ENCODE peak calls at places on chromosomes 1 and 21, in seven cellular contexts. U is stomach, C is IMR-90, L is ovary, T is body of pancreas, D is right atrium auricular region, O is A673. F is an unnamed sample.

GRCh38 chr21:27365394-27365793 is 398.5 kb upstream of the ADAMTS5 start:
- DNase-seq in U (no peak), C (peak), O (no peak), L (no peak), D (no peak), T (no peak), F (no peak)

GRCh38 chr1:10691740-10692125 is 104.7 kb downstream of the CASZ1 start:
- DNase-seq in D (no peak), O (no peak), T (no peak), C (no peak), L (no peak), U (no peak), F (no peak)

GRCh38 chr1:19412654-19413053 is 72.7 kb downstream of the CAPZB start:
- DNase-seq in T (no peak), L (no peak), O (no peak), D (no peak), C (no peak), U (no peak), F (no peak)

GRCh38 chr1:168088511-168089325 is 48.0 kb downstream of the GPR161 start:
- DNase-seq in L (no peak), U (no peak), C (peak), O (no peak), T (no peak), D (no peak), F (no peak)

GRCh38 chr1:36743286-36744005 is 260.7 kb upstream of the CSF3R start:
- DNase-seq in U (no peak), L (no peak), T (no peak), O (no peak), D (no peak), C (no peak), F (no peak)

GRCh38 chr1:40224040-40224439 is 23.7 kb upstream of the TMCO2 start:
- DNase-seq in T (no peak), U (no peak), L (no peak), C (no peak), O (peak), D (no peak), F (no peak)

GRCh38 chr1:110185181-110185580 is 24.9 kb upstream of the KCNC4 start:
- DNase-seq in D (no peak), C (no peak), T (peak), L (no peak), O (no peak), U (no peak), F (no peak)

GRCh38 chr1:184212649-184213314 is 161.3 kb downstream of the TSEN15 start:
- DNase-seq in O (peak), D (no peak), C (peak), U (no peak), L (no peak), T (no peak), F (no peak)

GRCh38 chr21:34187935-34188334 is 114.6 kb downstream of the MRPS6 start:
- DNase-seq in O (no peak), T (peak), U (no peak), L (no peak), C (no peak), D (no peak), F (no peak)

GRCh38 chr21:41124626-41125240 is 43.2 kb upstream of the BACE2 start:
- DNase-seq in L (no peak), D (no peak), T (no peak), O (no peak), U (no peak), C (no peak), F (no peak)

GRCh38 chr1:19368964-19369363 is 56.8 kb downstream of the SLC66A1 start:
- DNase-seq in C (no peak), T (no peak), L (no peak), U (no peak), D (no peak), O (no peak), F (no peak)

GRCh38 chr1:224054611-224055010 is 59.3 kb upstream of the FBXO28 start:
- DNase-seq in L (no peak), D (no peak), O (peak), C (peak), T (no peak), U (no peak), F (no peak)

GRCh38 chr1:17765444-17766411 is 10.6 kb downstream of the ACTL8 start:
- DNase-seq in O (peak), C (peak), U (no peak), T (peak), L (no peak), D (no peak), F (no peak)

GRCh38 chr1:53725238-53725689 is 13.7 kb downstream of the GLIS1 start:
- DNase-seq in O (peak), U (no peak), L (no peak), D (no peak), C (peak), T (no peak), F (no peak)

GRCh38 chr1:187264995-187265602 is 436.4 kb downstream of the PLA2G4A start:
- DNase-seq in O (peak), D (no peak), L (peak), U (no peak), T (peak), C (peak), F (no peak)

GRCh38 chr1:20753589-20753988 is 21.1 kb upstream of the SH2D5 start:
- DNase-seq in T (no peak), U (no peak), O (no peak), L (no peak), C (peak), D (no peak), F (no peak)

GRCh38 chr1:112828716-112829115 is 113.6 kb upstream of the PPM1J start:
- DNase-seq in L (no peak), O (no peak), D (no peak), C (no peak), U (no peak), T (no peak), F (no peak)

GRCh38 chr1:156149374-156150106 is 3.8 kb upstream of the SEMA4A start:
- DNase-seq in U (no peak), O (no peak), C (no peak), L (no peak), D (no peak), T (no peak), F (no peak)

GRCh38 chr1:178168535-178168934 is 74.6 kb downstream of the RASAL2 start:
- DNase-seq in O (no peak), L (no peak), D (no peak), T (no peak), U (no peak), C (peak), F (no peak)

GRCh38 chr1:223556414-223557124 is 108.9 kb downstream of the CAPN8 start:
- DNase-seq in D (no peak), L (no peak), C (peak), O (peak), T (peak), U (peak), F (no peak)

GRCh38 chr1:182111496-182111895 is 50.0 kb upstream of the ZNF648 start:
- DNase-seq in L (no peak), O (peak), U (peak), T (peak), C (no peak), D (no peak), F (no peak)

GRCh38 chr1:242086093-242086492 is 87.2 kb upstream of the MAP1LC3C start:
- DNase-seq in T (no peak), D (no peak), C (no peak), O (no peak), L (no peak), U (no peak), F (no peak)

GRCh38 chr1:82837261-82837660 is 1036.5 kb downstream of the ADGRL2 start:
- DNase-seq in C (no peak), T (no peak), D (no peak), O (no peak), L (no peak), U (no peak), F (no peak)

GRCh38 chr1:95113684-95114083 is 3.5 kb upstream of the TLCD4 start:
- DNase-seq in O (no peak), L (no peak), D (no peak), T (no peak), U (no peak), C (no peak), F (no peak)

GRCh38 chr1:95115708-95116137 is 1.4 kb upstream of the TLCD4 start:
- DNase-seq in L (no peak), D (no peak), O (no peak), T (no peak), C (no peak), U (no peak), F (no peak)

GRCh38 chr1:95118019-95118499 is 904 bp downstream of the TLCD4 start:
- DNase-seq in T (peak), O (peak), U (no peak), D (no peak), C (no peak), L (no peak), F (peak)

GRCh38 chr1:95117207-95118018 is at the start of gene TLCD4:
- DNase-seq in U (peak), D (peak), T (peak), O (peak), L (peak), C (peak), F (peak)

GRCh38 chr1:95116666-95117206 is 419 bp upstream of the TLCD4 start:
- DNase-seq in D (peak), L (peak), C (peak), O (peak), U (peak), T (peak), F (peak)
- H3K4me3 ChIP-seq in D (peak), L (peak), C (peak), O (peak), U (peak), T (peak), F (peak)

GRCh38 chr1:203084588-203085527 is 954 bp downstream of the MYOG start:
- DNase-seq in T (no peak), C (no peak), U (peak), O (peak), L (no peak), D (peak), F (peak)
- TF ChIP-seq CTCF in T (peak), C (peak), U (no peak), O (peak), L (no peak), D (no peak), F (peak)

GRCh38 chr1:213369465-213369864 is 318.4 kb downstream of the RPS6KC1 start:
- DNase-seq in U (no peak), C (no peak), T (no peak), D (no peak), O (no peak), L (no peak), F (no peak)

GRCh38 chr1:213370523-213370922 is 319.5 kb downstream of the RPS6KC1 start:
- DNase-seq in U (no peak), D (no peak), L (no peak), C (no peak), T (no peak), O (no peak), F (no peak)

GRCh38 chr1:213362598-213362997 is 311.6 kb downstream of the RPS6KC1 start:
- DNase-seq in T (no peak), U (no peak), D (no peak), L (no peak), C (no peak), O (no peak), F (no peak)

GRCh38 chr1:213371769-213372619 is 321.0 kb downstream of the RPS6KC1 start:
- DNase-seq in C (no peak), O (no peak), L (no peak), D (no peak), U (no peak), T (no peak), F (no peak)

GRCh38 chr1:213366141-213366831 is 315.2 kb downstream of the RPS6KC1 start:
- DNase-seq in D (no peak), U (no peak), O (no peak), L (no peak), C (no peak), T (no peak), F (no peak)
- H3K27ac ChIP-seq in D (no peak), U (no peak), O (no peak), L (no peak), C (no peak), T (no peak), F (no peak)

GRCh38 chr1:155079487-155080249 is 1.0 kb downstream of the EFNA3 start:
- DNase-seq in L (no peak), O (no peak), U (no peak), C (no peak), T (peak), D (no peak), F (no peak)
- H3K4me3 ChIP-seq in L (no peak), O (peak), U (peak), C (no peak), T (no peak), D (no peak), F (peak)

DNA sequence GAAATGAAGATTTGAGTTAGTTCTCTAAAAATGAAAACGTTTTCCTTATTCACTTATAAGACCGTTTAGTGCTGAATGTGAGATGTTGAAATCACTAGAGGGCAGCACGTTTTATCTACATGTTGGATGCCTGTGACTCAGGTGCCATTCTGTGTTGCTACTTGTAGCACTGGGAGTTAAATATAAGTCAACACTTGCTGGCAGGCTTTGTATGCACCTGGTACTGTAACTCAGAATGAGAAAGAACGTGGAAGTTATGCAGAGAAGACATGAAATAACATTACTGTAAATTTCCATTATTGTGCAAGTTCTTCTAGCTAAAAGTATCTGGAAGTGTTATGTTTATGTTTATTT is 45.9 kb downstream of the MIGA1 start:
- DNase-seq in D (no peak), O (peak), T (peak), C (peak), U (peak), L (no peak), F (peak)
- TF ChIP-seq CTCF in D (no peak), O (peak), T (peak), C (peak), U (no peak), L (no peak), F (no peak)

GRCh38 chr1:246708166-246708565 is 16.0 kb upstream of the SCCPDH start:
- DNase-seq in C (no peak), L (no peak), U (no peak), O (no peak), D (no peak), T (no peak), F (no peak)
- H3K27ac ChIP-seq in C (no peak), L (no peak), U (no peak), O (no peak), D (no peak), T (no peak), F (no peak)

GRCh38 chr1:154218545-154218944 is 2.2 kb upstream of the UBAP2L start:
- DNase-seq in C (no peak), L (no peak), D (no peak), T (no peak), O (no peak), U (no peak), F (no peak)
- H3K4me3 ChIP-seq in C (no peak), L (no peak), D (no peak), T (no peak), O (peak), U (peak), F (peak)

GRCh38 chr1:44652445-44653106 is 21.7 kb downstream of the TMEM53 start:
- DNase-seq in U (peak), T (peak), O (peak), D (peak), L (peak), C (peak), F (peak)

GRCh38 chr1:44654621-44655187 is 19.6 kb downstream of the TMEM53 start:
- DNase-seq in C (no peak), D (no peak), L (no peak), O (no peak), U (no peak), T (no peak), F (no peak)

GRCh38 chr1:44659566-44659965 is 14.7 kb downstream of the TMEM53 start:
- DNase-seq in C (no peak), T (no peak), D (no peak), O (no peak), U (no peak), L (no peak), F (no peak)

GRCh38 chr1:44653107-44653964 is 20.9 kb downstream of the TMEM53 start:
- DNase-seq in D (no peak), T (no peak), C (no peak), L (no peak), U (no peak), O (no peak), F (no peak)

GRCh38 chr1:44655609-44656008 is 18.7 kb downstream of the TMEM53 start:
- DNase-seq in T (peak), L (no peak), O (peak), C (no peak), U (no peak), D (no peak), F (no peak)
- TF ChIP-seq CTCF in T (peak), L (no peak), O (peak), C (peak), U (peak), D (peak), F (peak)

GRCh38 chr1:153777648-153778047 is 2.4 kb downstream of the SLC27A3 start:
- DNase-seq in T (peak), C (peak), O (no peak), L (no peak), U (peak), D (no peak), F (no peak)
- H3K27ac ChIP-seq in T (no peak), C (no peak), O (no peak), L (no peak), U (peak), D (no peak), F (no peak)